ENCODE peak calls at places on chromosomes 16 and 17, in eight cellular contexts. One of them, this sample, is unnamed.

GRCh38 chr16:50216231-50216630 is 50.1 kb upstream of the ADCY7 start:
- DNase-seq in breast epithelium: no peak
- DNase-seq in adrenal gland: no peak
- DNase-seq in HCT116: no peak
- DNase-seq in GM12892: no peak
- DNase-seq in IMR-90: no peak
- DNase-seq in tibial nerve: no peak
- DNase-seq in lower leg skin: no peak
- DNase-seq in this sample: no peak

GRCh38 chr16:68113765-68114240 is 28.6 kb downstream of the NFATC3 start:
- DNase-seq in tibial nerve: no peak
- DNase-seq in adrenal gland: no peak
- DNase-seq in IMR-90: no peak
- DNase-seq in breast epithelium: no peak
- DNase-seq in lower leg skin: no peak
- DNase-seq in HCT116: no peak
- DNase-seq in GM12892: no peak
- DNase-seq in this sample: no peak

GRCh38 chr17:10151667-10152496 is 46.5 kb downstream of the GAS7 start:
- DNase-seq in HCT116: no peak
- DNase-seq in tibial nerve: no peak
- DNase-seq in GM12892: no peak
- DNase-seq in adrenal gland: no peak
- DNase-seq in IMR-90: no peak
- DNase-seq in breast epithelium: no peak
- DNase-seq in lower leg skin: peak
- DNase-seq in this sample: peak

GRCh38 chr17:78661092-78661770 is 84.0 kb upstream of the DNAH17 start:
- DNase-seq in GM12892: no peak
- DNase-seq in lower leg skin: no peak
- DNase-seq in IMR-90: no peak
- DNase-seq in adrenal gland: no peak
- DNase-seq in breast epithelium: peak
- DNase-seq in HCT116: no peak
- DNase-seq in tibial nerve: no peak
- DNase-seq in this sample: no peak

GRCh38 chr16:75064403-75065148 is 52.0 kb downstream of the LDHD start:
- DNase-seq in tibial nerve: no peak
- DNase-seq in GM12892: no peak
- DNase-seq in adrenal gland: no peak
- DNase-seq in HCT116: no peak
- DNase-seq in breast epithelium: no peak
- DNase-seq in lower leg skin: no peak
- DNase-seq in IMR-90: peak
- DNase-seq in this sample: no peak

GRCh38 chr17:81858967-81859905 is 1.1 kb downstream of the P4HB start:
- DNase-seq in tibial nerve: no peak
- DNase-seq in adrenal gland: no peak
- DNase-seq in lower leg skin: no peak
- DNase-seq in GM12892: no peak
- DNase-seq in IMR-90: no peak
- DNase-seq in breast epithelium: no peak
- DNase-seq in HCT116: no peak
- DNase-seq in this sample: no peak

GRCh38 chr16:88017551-88018101 is 66.4 kb downstream of the BANP start:
- DNase-seq in HCT116: no peak
- DNase-seq in breast epithelium: peak
- DNase-seq in IMR-90: no peak
- DNase-seq in adrenal gland: no peak
- DNase-seq in tibial nerve: no peak
- DNase-seq in GM12892: no peak
- DNase-seq in lower leg skin: no peak
- DNase-seq in this sample: no peak

GRCh38 chr17:58447039-58447975 is 30.0 kb upstream of the RNF43 start:
- DNase-seq in HCT116: peak
- DNase-seq in breast epithelium: peak
- DNase-seq in lower leg skin: peak
- DNase-seq in IMR-90: peak
- DNase-seq in tibial nerve: no peak
- DNase-seq in GM12892: no peak
- DNase-seq in adrenal gland: peak
- DNase-seq in this sample: no peak

GRCh38 chr16:49312389-49312990 is 30.9 kb upstream of the CBLN1 start:
- DNase-seq in breast epithelium: no peak
- DNase-seq in tibial nerve: no peak
- DNase-seq in adrenal gland: no peak
- DNase-seq in GM12892: no peak
- DNase-seq in IMR-90: no peak
- DNase-seq in HCT116: no peak
- DNase-seq in lower leg skin: no peak
- DNase-seq in this sample: no peak

GRCh38 chr16:84503751-84504395 is 586 bp downstream of the MEAK7 start:
- DNase-seq in breast epithelium: no peak
- DNase-seq in lower leg skin: no peak
- DNase-seq in GM12892: no peak
- DNase-seq in adrenal gland: no peak
- DNase-seq in HCT116: no peak
- DNase-seq in tibial nerve: no peak
- DNase-seq in IMR-90: peak
- DNase-seq in this sample: peak

GRCh38 chr16:8831450-8832382 is 34.1 kb downstream of the PMM2 start:
- DNase-seq in breast epithelium: no peak
- DNase-seq in IMR-90: no peak
- DNase-seq in adrenal gland: no peak
- DNase-seq in lower leg skin: no peak
- DNase-seq in GM12892: no peak
- DNase-seq in HCT116: no peak
- DNase-seq in tibial nerve: no peak
- DNase-seq in this sample: no peak

GRCh38 chr17:80594666-80595269 is 50.1 kb downstream of the RPTOR start:
- DNase-seq in HCT116: no peak
- DNase-seq in tibial nerve: no peak
- DNase-seq in adrenal gland: no peak
- DNase-seq in breast epithelium: no peak
- DNase-seq in IMR-90: peak
- DNase-seq in GM12892: no peak
- DNase-seq in lower leg skin: no peak
- DNase-seq in this sample: no peak

GRCh38 chr17:4900231-4901107 is 1.1 kb downstream of the C17orf107 start:
- DNase-seq in GM12892: peak
- DNase-seq in adrenal gland: no peak
- DNase-seq in tibial nerve: no peak
- DNase-seq in IMR-90: no peak
- DNase-seq in HCT116: no peak
- DNase-seq in lower leg skin: no peak
- DNase-seq in breast epithelium: no peak
- DNase-seq in this sample: no peak

GRCh38 chr16:53511084-53511402 is 8.0 kb upstream of the AKTIP start:
- DNase-seq in breast epithelium: no peak
- DNase-seq in lower leg skin: no peak
- DNase-seq in adrenal gland: no peak
- DNase-seq in GM12892: no peak
- DNase-seq in HCT116: no peak
- DNase-seq in IMR-90: no peak
- DNase-seq in tibial nerve: no peak
- DNase-seq in this sample: no peak

GRCh38 chr17:57603541-57603940 is 141.6 kb downstream of the CCDC182 start:
- DNase-seq in GM12892: no peak
- DNase-seq in breast epithelium: peak
- DNase-seq in lower leg skin: no peak
- DNase-seq in adrenal gland: no peak
- DNase-seq in tibial nerve: no peak
- DNase-seq in IMR-90: no peak
- DNase-seq in HCT116: no peak
- DNase-seq in this sample: no peak

GRCh38 chr17:65078441-65079160 is 22.1 kb upstream of the GNA13 start:
- DNase-seq in breast epithelium: no peak
- DNase-seq in lower leg skin: no peak
- DNase-seq in GM12892: no peak
- DNase-seq in HCT116: no peak
- DNase-seq in adrenal gland: no peak
- DNase-seq in tibial nerve: no peak
- DNase-seq in IMR-90: peak
- DNase-seq in this sample: no peak

GRCh38 chr17:15456972-15457722 is 10.3 kb downstream of the CDRT4 start:
- DNase-seq in GM12892: no peak
- DNase-seq in HCT116: no peak
- DNase-seq in lower leg skin: peak
- DNase-seq in breast epithelium: peak
- DNase-seq in IMR-90: peak
- DNase-seq in adrenal gland: no peak
- DNase-seq in tibial nerve: peak
- DNase-seq in this sample: peak

GRCh38 chr17:28008526-28008925 is 34.0 kb upstream of the NLK start:
- DNase-seq in GM12892: no peak
- DNase-seq in lower leg skin: peak
- DNase-seq in adrenal gland: peak
- DNase-seq in HCT116: peak
- DNase-seq in breast epithelium: no peak
- DNase-seq in tibial nerve: no peak
- DNase-seq in IMR-90: peak
- DNase-seq in this sample: no peak

GRCh38 chr16:27123795-27124194 is 57.1 kb downstream of the C16orf82 start:
- DNase-seq in breast epithelium: no peak
- DNase-seq in tibial nerve: no peak
- DNase-seq in IMR-90: peak
- DNase-seq in HCT116: no peak
- DNase-seq in GM12892: no peak
- DNase-seq in lower leg skin: no peak
- DNase-seq in adrenal gland: no peak
- DNase-seq in this sample: no peak

GRCh38 chr17:42275527-42276358 is 448 bp downstream of the STAT5B start:
- DNase-seq in breast epithelium: no peak
- DNase-seq in IMR-90: peak
- DNase-seq in tibial nerve: no peak
- DNase-seq in GM12892: no peak
- DNase-seq in lower leg skin: no peak
- DNase-seq in adrenal gland: no peak
- DNase-seq in HCT116: no peak
- DNase-seq in this sample: no peak
- TF ChIP-seq POLR2A in breast epithelium: no peak
- TF ChIP-seq POLR2A in IMR-90: peak
- TF ChIP-seq POLR2A in tibial nerve: no peak
- TF ChIP-seq POLR2A in GM12892: no peak
- TF ChIP-seq POLR2A in lower leg skin: no peak
- TF ChIP-seq POLR2A in adrenal gland: peak
- TF ChIP-seq POLR2A in HCT116: no peak
- TF ChIP-seq POLR2A in this sample: no peak

DNA sequence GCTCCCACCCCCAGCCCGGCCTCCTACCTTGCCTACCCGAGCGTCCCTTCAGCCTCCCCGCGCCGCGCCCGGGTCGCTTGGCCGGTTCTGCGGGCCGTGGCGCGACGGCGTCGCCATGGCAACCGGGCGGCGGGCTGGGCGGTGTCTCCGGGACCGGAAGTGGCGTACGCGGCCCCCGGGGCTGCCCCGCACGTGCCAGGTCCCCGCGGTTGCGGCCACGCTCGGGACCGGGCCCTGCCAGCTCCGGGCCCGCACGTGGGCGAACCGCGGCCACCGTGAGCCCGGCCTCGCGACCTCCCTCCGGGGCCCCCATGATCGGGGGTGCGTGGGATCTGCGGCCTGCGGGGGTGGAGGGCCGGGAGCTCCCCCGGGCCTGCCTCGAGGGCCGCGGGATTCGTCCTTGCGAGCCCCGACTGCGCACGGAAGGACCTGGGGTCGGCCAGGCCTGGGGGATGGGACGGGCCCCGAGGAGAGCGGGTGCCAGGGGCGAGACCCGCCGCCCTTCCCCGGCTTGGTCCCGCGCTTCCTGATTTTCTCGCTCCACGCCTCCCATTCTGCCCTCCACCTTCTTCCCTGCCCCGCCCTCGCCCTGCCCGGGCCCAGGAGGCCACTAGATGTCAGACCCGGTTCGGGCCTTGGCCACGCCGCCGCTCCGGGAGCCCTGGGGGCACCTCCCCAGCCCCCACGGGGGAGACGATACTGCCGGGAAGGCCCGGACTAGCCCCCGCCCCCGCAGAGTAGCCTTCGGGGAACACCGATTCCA is at the start of gene CYB561:
- DNase-seq in GM12892: peak
- DNase-seq in IMR-90: peak
- DNase-seq in lower leg skin: peak
- DNase-seq in HCT116: peak
- DNase-seq in breast epithelium: peak
- DNase-seq in adrenal gland: peak
- DNase-seq in tibial nerve: peak
- DNase-seq in this sample: peak
- TF ChIP-seq POLR2A in GM12892: no peak
- TF ChIP-seq POLR2A in IMR-90: no peak
- TF ChIP-seq POLR2A in lower leg skin: no peak
- TF ChIP-seq POLR2A in HCT116: peak
- TF ChIP-seq POLR2A in breast epithelium: no peak
- TF ChIP-seq POLR2A in adrenal gland: no peak
- TF ChIP-seq POLR2A in tibial nerve: peak
- TF ChIP-seq POLR2A in this sample: peak

GRCh38 chr17:44123356-44124117 is at the start of gene HDAC5:
- DNase-seq in HCT116: peak
- DNase-seq in lower leg skin: peak
- DNase-seq in tibial nerve: peak
- DNase-seq in breast epithelium: peak
- DNase-seq in GM12892: peak
- DNase-seq in adrenal gland: peak
- DNase-seq in IMR-90: peak
- DNase-seq in this sample: peak
- TF ChIP-seq POLR2A in HCT116: no peak
- TF ChIP-seq POLR2A in lower leg skin: no peak
- TF ChIP-seq POLR2A in tibial nerve: peak
- TF ChIP-seq POLR2A in breast epithelium: peak
- TF ChIP-seq POLR2A in GM12892: peak
- TF ChIP-seq POLR2A in adrenal gland: no peak
- TF ChIP-seq POLR2A in IMR-90: peak
- TF ChIP-seq POLR2A in this sample: peak

GRCh38 chr16:57621521-57622268 is 6.7 kb upstream of the ADGRG1 start:
- DNase-seq in breast epithelium: peak
- DNase-seq in IMR-90: no peak
- DNase-seq in GM12892: no peak
- DNase-seq in lower leg skin: no peak
- DNase-seq in HCT116: no peak
- DNase-seq in adrenal gland: no peak
- DNase-seq in tibial nerve: peak
- DNase-seq in this sample: no peak

GRCh38 chr16:57620316-57621231 is 7.9 kb upstream of the ADGRG1 start:
- DNase-seq in IMR-90: no peak
- DNase-seq in tibial nerve: peak
- DNase-seq in adrenal gland: no peak
- DNase-seq in HCT116: no peak
- DNase-seq in lower leg skin: peak
- DNase-seq in breast epithelium: peak
- DNase-seq in GM12892: no peak
- DNase-seq in this sample: no peak

GRCh38 chr16:57624044-57624688 is 4.3 kb upstream of the ADGRG1 start:
- DNase-seq in adrenal gland: no peak
- DNase-seq in IMR-90: peak
- DNase-seq in breast epithelium: no peak
- DNase-seq in GM12892: no peak
- DNase-seq in tibial nerve: no peak
- DNase-seq in HCT116: no peak
- DNase-seq in lower leg skin: no peak
- DNase-seq in this sample: no peak

GRCh38 chr16:57623251-57624043 is 5.0 kb upstream of the ADGRG1 start:
- DNase-seq in adrenal gland: peak
- DNase-seq in IMR-90: peak
- DNase-seq in breast epithelium: peak
- DNase-seq in lower leg skin: peak
- DNase-seq in HCT116: peak
- DNase-seq in tibial nerve: peak
- DNase-seq in GM12892: no peak
- DNase-seq in this sample: no peak

GRCh38 chr16:57622361-57623250 is 5.8 kb upstream of the ADGRG1 start:
- DNase-seq in adrenal gland: no peak
- DNase-seq in HCT116: no peak
- DNase-seq in GM12892: no peak
- DNase-seq in lower leg skin: no peak
- DNase-seq in IMR-90: no peak
- DNase-seq in breast epithelium: peak
- DNase-seq in tibial nerve: no peak
- DNase-seq in this sample: no peak
- TF ChIP-seq POLR2A in adrenal gland: no peak
- TF ChIP-seq POLR2A in HCT116: no peak
- TF ChIP-seq POLR2A in GM12892: no peak
- TF ChIP-seq POLR2A in lower leg skin: no peak
- TF ChIP-seq POLR2A in IMR-90: no peak
- TF ChIP-seq POLR2A in breast epithelium: no peak
- TF ChIP-seq POLR2A in tibial nerve: no peak
- TF ChIP-seq POLR2A in this sample: no peak